ENCODE peak calls at places on chromosome 12, in seven cellular contexts. F, X, K, H, O, Q and Y are unnamed samples.

GRCh38 chr12:123854918-123855317 is 92.8 kb downstream of the DNAH10 start:
- DNase-seq in F (no peak), X (no peak), K (no peak), H (no peak), O (no peak), Q (no peak), Y (no peak)

GRCh38 chr12:46303039-46303666 is 34.3 kb upstream of the SLC38A1 start:
- DNase-seq in F (no peak), X (peak; percentile 57), K (no peak), H (peak; percentile 61), O (peak; percentile 35), Q (peak; percentile 18), Y (no peak)

GRCh38 chr12:6056406-6057211 is 67.9 kb downstream of the VWF start:
- DNase-seq in F (no peak), X (peak; percentile 11), K (no peak), H (no peak), O (no peak), Q (peak; percentile 21), Y (no peak)

GRCh38 chr12:66637693-66638301 is 41.1 kb downstream of the GRIP1 start:
- DNase-seq in F (no peak), X (no peak), K (no peak), H (no peak), O (no peak), Q (no peak), Y (no peak)

GRCh38 chr12:23949212-23950010 is at the start of gene SOX5:
- DNase-seq in F (peak; percentile 67), X (peak; percentile 83), K (no peak), H (peak; percentile 32), O (peak; percentile 49), Q (no peak), Y (no peak)

GRCh38 chr12:51118706-51119105 is 35.3 kb upstream of the CSRNP2 start:
- DNase-seq in F (no peak), X (no peak), K (no peak), H (no peak), O (no peak), Q (peak; percentile 86), Y (no peak)

GRCh38 chr12:95623554-95624170 is 72.4 kb upstream of the USP44 start:
- DNase-seq in F (peak; percentile 89), X (peak; percentile 86), K (peak; percentile 79), H (peak; percentile 72), O (peak; percentile 88), Q (peak; percentile 66), Y (peak; percentile 61)

GRCh38 chr12:107027304-107028053 is 40.5 kb upstream of the MTERF2 start:
- DNase-seq in F (no peak), X (peak; percentile 96), K (peak; percentile 82), H (peak; percentile 84), O (peak; percentile 95), Q (peak; percentile 52), Y (no peak)

GRCh38 chr12:180445-180844 is 33.5 kb downstream of the SLC6A12 start:
- DNase-seq in F (peak; percentile 75), X (peak; percentile 49), K (no peak), H (peak; percentile 60), O (no peak), Q (no peak), Y (no peak)

GRCh38 chr12:10140001-10140400 is 10.0 kb upstream of the CLEC7A start:
- DNase-seq in F (no peak), X (peak; percentile 77), K (peak; percentile 17), H (peak; percentile 34), O (peak; percentile 84), Q (peak; percentile 44), Y (peak; percentile 43)

GRCh38 chr12:123094349-123095073 is 56.4 kb downstream of the PITPNM2 start:
- DNase-seq in F (no peak), X (peak; percentile 91), K (peak; percentile 85), H (peak; percentile 42), O (no peak), Q (peak; percentile 49), Y (no peak)

GRCh38 chr12:58608711-58609110 is 311.6 kb downstream of the LRIG3 start:
- DNase-seq in F (no peak), X (peak; percentile 23), K (no peak), H (no peak), O (no peak), Q (no peak), Y (no peak)

GRCh38 chr12:116442304-116442703 is 116.9 kb upstream of the MAP1LC3B2 start:
- DNase-seq in F (no peak), X (no peak), K (no peak), H (no peak), O (no peak), Q (no peak), Y (no peak)

GRCh38 chr12:3315201-3315661 is 175.8 kb upstream of the PRMT8 start:
- DNase-seq in F (no peak), X (peak; percentile 86), K (peak; percentile 16), H (peak; percentile 91), O (peak; percentile 84), Q (no peak), Y (no peak)

GRCh38 chr12:5796171-5797091 is 148.6 kb downstream of the ANO2 start:
- DNase-seq in F (peak; percentile 72), X (no peak), K (no peak), H (peak; percentile 51), O (no peak), Q (no peak), Y (peak; percentile 37)

GRCh38 chr12:3179731-3180130 is 102.6 kb downstream of the TSPAN9 start:
- DNase-seq in F (no peak), X (no peak), K (no peak), H (no peak), O (no peak), Q (no peak), Y (no peak)

GRCh38 chr12:104620761-104621531 is 164.2 kb downstream of the CHST11 start:
- DNase-seq in F (no peak), X (no peak), K (no peak), H (no peak), O (peak; percentile 55), Q (no peak), Y (no peak)

GRCh38 chr12:127559349-127560040 is 707.5 kb upstream of the TMEM132C start:
- DNase-seq in F (no peak), X (peak; percentile 81), K (peak; percentile 96), H (peak; percentile 16), O (peak; percentile 1), Q (no peak), Y (no peak)

GRCh38 chr12:91785655-91786489 is 359.8 kb downstream of the BTG1 start:
- DNase-seq in F (no peak), X (no peak), K (no peak), H (no peak), O (no peak), Q (no peak), Y (no peak)

GRCh38 chr12:120956579-120957360 is 21.6 kb upstream of the HNF1A start:
- DNase-seq in F (no peak), X (no peak), K (no peak), H (no peak), O (no peak), Q (no peak), Y (no peak)

GRCh38 chr12:30796508-30796780 is 41.7 kb upstream of the CAPRIN2 start:
- DNase-seq in F (no peak), X (peak; percentile 71), K (peak; percentile 78), H (peak; percentile 8), O (no peak), Q (no peak), Y (peak; percentile 37)

DNA sequence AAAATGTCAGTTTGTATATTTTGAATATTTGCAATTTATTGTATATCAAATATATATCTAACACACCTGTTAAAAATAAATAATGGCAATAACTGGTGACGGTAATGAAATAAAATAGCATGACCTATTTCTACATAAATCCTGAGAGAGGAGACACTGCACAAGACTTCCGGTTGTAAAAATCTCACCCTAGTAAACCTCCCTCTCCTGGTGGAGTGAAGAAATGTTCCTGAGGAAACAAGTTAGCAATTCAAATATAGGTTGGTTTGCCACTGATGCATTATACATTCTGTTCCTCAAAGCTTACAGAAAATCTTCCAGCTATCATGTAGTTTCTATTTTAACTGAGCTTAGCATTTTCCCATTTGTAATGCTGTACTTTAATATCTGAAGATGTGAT is 166.2 kb upstream of the SYT10 start:
- DNase-seq in F (no peak), X (no peak), K (no peak), H (no peak), O (no peak), Q (no peak), Y (no peak)
- TF ChIP-seq CTCF in F (peak; percentile 28), X (no peak), K (no peak), H (peak; percentile 37), O (no peak), Q (no peak), Y (no peak)

GRCh38 chr12:53948650-53949593 is 5.8 kb upstream of the HOXC12 start:
- DNase-seq in F (no peak), X (no peak), K (no peak), H (no peak), O (no peak), Q (no peak), Y (no peak)
- TF ChIP-seq CTCF in F (no peak), X (no peak), K (no peak), H (no peak), O (no peak), Q (no peak), Y (no peak)

DNA sequence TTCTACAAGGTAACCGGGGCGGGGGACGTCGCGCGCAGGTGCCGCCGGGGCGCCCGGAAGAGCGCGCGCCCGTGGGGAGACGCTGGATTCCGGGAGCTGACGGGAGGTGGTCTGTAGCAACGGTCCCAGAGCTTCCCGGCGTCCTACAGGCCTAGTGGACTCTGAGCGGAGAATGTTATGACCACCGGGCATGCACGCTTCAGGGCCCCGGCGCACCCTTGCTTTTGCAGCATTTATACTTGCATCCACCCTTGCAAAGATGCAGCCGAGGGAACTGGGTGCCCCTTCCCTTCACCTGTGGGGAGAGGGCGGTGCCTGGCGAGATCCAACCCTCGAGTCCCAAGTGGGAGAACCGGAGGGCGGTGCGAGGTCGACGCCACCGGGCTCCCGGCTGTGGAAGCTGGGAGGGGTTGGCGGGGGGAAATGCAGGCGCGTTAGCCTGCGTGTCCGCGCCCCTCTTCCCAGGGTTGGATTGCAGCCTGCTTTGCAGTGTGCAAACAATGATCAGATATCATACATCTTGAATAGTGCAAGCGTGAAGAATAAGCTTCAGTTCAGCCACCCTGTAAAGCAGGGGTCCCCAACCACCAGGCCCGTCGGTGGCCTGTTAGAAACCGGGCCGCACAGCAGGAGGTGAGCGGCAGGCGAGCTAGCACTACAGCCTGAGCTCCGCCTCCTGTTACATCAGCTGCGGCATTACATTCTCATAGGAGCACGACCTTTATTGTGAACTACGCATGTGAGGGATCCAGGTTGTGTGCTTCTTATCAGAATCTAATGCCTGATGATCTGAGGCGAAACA is 576 bp downstream of the ERP29 start:
- DNase-seq in F (peak; percentile 87), X (peak; percentile 76), K (peak; percentile 72), H (peak; percentile 83), O (peak; percentile 82), Q (peak; percentile 74), Y (peak; percentile 55)
- TF ChIP-seq CTCF in F (no peak), X (no peak), K (no peak), H (no peak), O (no peak), Q (no peak), Y (peak; percentile 37)

DNA sequence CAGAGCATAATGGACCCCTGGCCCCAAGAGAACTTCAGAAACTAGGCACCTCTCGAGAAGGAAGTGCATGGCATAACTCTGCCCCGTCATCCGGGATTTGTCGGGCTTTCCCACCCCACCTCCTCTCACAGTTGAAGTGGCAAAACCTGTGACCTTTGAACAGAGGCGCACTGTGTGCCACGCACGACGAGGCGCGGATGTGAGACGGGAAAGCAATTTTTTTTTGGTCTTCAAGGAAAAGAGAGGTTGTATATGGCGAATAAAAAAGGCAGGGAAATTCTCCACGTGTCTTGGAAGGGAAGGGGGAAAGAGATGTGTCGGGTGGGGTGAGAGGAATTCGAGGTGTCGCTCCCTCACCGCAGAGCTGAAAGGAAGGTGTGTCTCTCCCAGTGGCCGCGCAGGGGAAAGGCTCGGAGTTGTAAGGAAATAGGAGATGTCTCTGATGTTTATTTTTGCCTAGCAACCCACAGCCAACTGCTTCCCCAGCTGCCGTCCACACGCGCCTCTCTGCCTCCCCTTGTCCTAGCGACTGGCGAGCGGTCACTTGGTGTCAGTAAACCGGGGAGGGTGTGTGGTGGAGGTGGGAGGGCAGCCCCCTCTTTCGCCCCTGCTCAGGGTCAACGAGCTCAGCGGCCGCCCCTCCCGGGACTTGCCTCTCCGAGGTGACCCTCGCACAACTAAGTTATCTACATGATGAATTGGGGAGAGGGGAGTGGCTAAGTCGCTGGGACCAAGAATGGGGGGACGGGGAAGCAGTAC is 819 bp upstream of the DYRK2 start:
- DNase-seq in F (peak; percentile 84), X (peak; percentile 84), K (peak; percentile 81), H (peak; percentile 86), O (peak; percentile 70), Q (peak; percentile 60), Y (peak; percentile 44)
- TF ChIP-seq CTCF in F (peak; percentile 34), X (peak; percentile 50), K (peak; percentile 18), H (peak; percentile 57), O (no peak), Q (peak; percentile 28), Y (no peak)